ENCODE peak calls at places on chromosomes 11 and 22, in ten cellular contexts. V, O, J, Z, W, U, N, E, H and C are unnamed samples.

GRCh38 chr22:38165929-38166593 is 15.6 kb downstream of the PLA2G6 start:
- DNase-seq in H (no peak), V (no peak), U (no peak), W (no peak), Z (no peak), N (no peak), O (no peak), E (no peak), J (no peak), C (no peak)

GRCh38 chr11:7442588-7443215 is 42.6 kb upstream of the OLFML1 start:
- DNase-seq in J (peak; percentile 12), E (peak; percentile 41), V (peak; percentile 78), W (peak; percentile 84), H (peak; percentile 55), U (peak; percentile 54), O (peak; percentile 81), Z (no peak), N (peak; percentile 52), C (peak; percentile 81)

GRCh38 chr22:49966716-49967332 is 6.3 kb downstream of the PIM3 start:
- DNase-seq in E (peak; percentile 33), O (peak; percentile 8), W (peak; percentile 78), Z (no peak), V (peak; percentile 53), N (no peak), J (no peak), H (no peak), U (no peak), C (peak; percentile 29)

GRCh38 chr11:65014146-65014960 is at the start of gene ARL2:
- DNase-seq in H (peak; percentile 84), Z (no peak), O (no peak), V (peak; percentile 88), E (peak; percentile 29), U (no peak), J (no peak), W (no peak), N (peak; percentile 19), C (no peak)

GRCh38 chr11:1148752-1149180 is 9.0 kb upstream of the MUC5AC start:
- DNase-seq in Z (no peak), V (peak; percentile 49), N (no peak), E (no peak), H (no peak), J (no peak), W (no peak), O (no peak), U (no peak), C (no peak)

GRCh38 chr11:109015283-109015682 is 350.4 kb downstream of the DDX10 start:
- DNase-seq in H (no peak), Z (peak; percentile 29), J (no peak), O (no peak), U (peak; percentile 49), E (peak; percentile 89), N (no peak), W (no peak), V (no peak), C (no peak)

GRCh38 chr11:35039076-35039475 is 99.9 kb upstream of the CD44 start:
- DNase-seq in Z (no peak), O (no peak), E (no peak), N (peak; percentile 30), U (no peak), H (no peak), V (no peak), J (no peak), W (no peak), C (no peak)

GRCh38 chr11:26842458-26842841 is 120.6 kb upstream of the SLC5A12 start:
- DNase-seq in O (no peak), J (no peak), Z (no peak), U (no peak), H (no peak), V (no peak), N (peak; percentile 83), E (peak; percentile 85), W (no peak), C (no peak)